ENCODE peak calls at places on chromosome 4, in seven cellular contexts. U is activated CD4-positive, alpha-beta T cell treated with anti-CD3 and anti-CD28 coated beads, Interleukin-2, amount 50 U/mL, for 48 hours; V is breast epithelium; O is C1 segment of cervical spinal cord; X is EL; C is glutamatergic neuron; P is activated T-helper 9 cell treated with anti-CD3 and anti-CD28 coated beads, Interleukin-2, amount 50 U/mL, for 16 hours. K is an unnamed sample.

GRCh38 chr4:186226521-186227189 is 652 bp upstream of the KLKB1 start:
- DNase-seq in U (no peak), V (no peak), O (no peak), X (no peak), C (no peak), P (no peak), K (no peak)

GRCh38 chr4:149441338-149441737 is 374.3 kb downstream of the IQCM start:
- DNase-seq in U (no peak), V (no peak), O (no peak), X (peak), C (no peak), P (no peak), K (no peak)

GRCh38 chr4:77126844-77127614 is 30.0 kb upstream of the CCNG2 start:
- DNase-seq in U (no peak), V (no peak), O (no peak), X (no peak), C (no peak), P (no peak), K (no peak)

GRCh38 chr4:26568446-26568994 is 15.4 kb upstream of the TBC1D19 start:
- DNase-seq in U (no peak), V (no peak), O (no peak), X (peak), C (no peak), P (no peak), K (no peak)

GRCh38 chr4:8547108-8547911 is 32.9 kb upstream of the GPR78 start:
- DNase-seq in U (no peak), V (no peak), O (no peak), X (peak), C (no peak), P (no peak), K (no peak)

GRCh38 chr4:10971800-10972398 is 287.3 kb upstream of the CLNK start:
- DNase-seq in U (no peak), V (no peak), O (no peak), X (no peak), C (no peak), P (no peak), K (no peak)

GRCh38 chr4:168664242-168664897 is 167.5 kb downstream of the PALLD start:
- DNase-seq in U (no peak), V (no peak), O (no peak), X (no peak), C (no peak), P (no peak), K (no peak)

GRCh38 chr4:8297691-8298485 is 28.3 kb downstream of the HTRA3 start:
- DNase-seq in U (no peak), V (peak), O (no peak), X (no peak), C (peak), P (no peak), K (no peak)

GRCh38 chr4:8181844-8182243 is 17.2 kb upstream of the SH3TC1 start:
- DNase-seq in U (no peak), V (no peak), O (no peak), X (no peak), C (no peak), P (no peak), K (no peak)

GRCh38 chr4:5524900-5525299 is 183.5 kb downstream of the EVC2 start:
- DNase-seq in U (no peak), V (peak), O (no peak), X (peak), C (peak), P (no peak), K (peak)

GRCh38 chr4:133865606-133866327 is 335.8 kb downstream of the PABPC4L start:
- DNase-seq in U (no peak), V (no peak), O (no peak), X (peak), C (no peak), P (no peak), K (no peak)

GRCh38 chr4:182653596-182653995 is 263.6 kb downstream of the DCTD start:
- DNase-seq in U (no peak), V (no peak), O (no peak), X (peak), C (no peak), P (no peak), K (no peak)

GRCh38 chr4:151197258-151197657 is 79.7 kb upstream of the PRSS48 start:
- DNase-seq in U (no peak), V (no peak), O (no peak), X (no peak), C (no peak), P (no peak), K (no peak)

GRCh38 chr4:40608628-40609027 is 21.0 kb downstream of the RBM47 start:
- DNase-seq in U (no peak), V (no peak), O (no peak), X (no peak), C (no peak), P (no peak), K (no peak)

GRCh38 chr4:122855491-122855890 is 28.9 kb downstream of the FGF2 start:
- DNase-seq in U (no peak), V (no peak), O (no peak), X (no peak), C (no peak), P (no peak), K (no peak)

GRCh38 chr4:78171482-78171881 is 114.4 kb downstream of the FRAS1 start:
- DNase-seq in U (no peak), V (no peak), O (no peak), X (no peak), C (no peak), P (no peak), K (no peak)

GRCh38 chr4:143186634-143187033 is 1.9 kb downstream of the USP38 start:
- DNase-seq in U (no peak), V (no peak), O (no peak), X (peak), C (no peak), P (no peak), K (peak)

GRCh38 chr4:181582595-181582994 is 660.6 kb upstream of the TENM3 start:
- DNase-seq in U (no peak), V (no peak), O (no peak), X (no peak), C (no peak), P (no peak), K (no peak)

GRCh38 chr4:94934201-94934600 is 176.4 kb downstream of the BMPR1B start:
- DNase-seq in U (no peak), V (no peak), O (no peak), X (no peak), C (no peak), P (no peak), K (no peak)

GRCh38 chr4:1241936-1242505 is 6.9 kb downstream of the CTBP1 start:
- DNase-seq in U (no peak), V (peak), O (no peak), X (no peak), C (no peak), P (no peak), K (no peak)

GRCh38 chr4:119526786-119527550 is 101.6 kb downstream of the PDE5A start:
- DNase-seq in U (no peak), V (no peak), O (no peak), X (peak), C (no peak), P (no peak), K (no peak)

GRCh38 chr4:54961357-54961975 is 163.9 kb downstream of the KDR start:
- DNase-seq in U (no peak), V (no peak), O (no peak), X (peak), C (no peak), P (no peak), K (peak)

GRCh38 chr4:70632028-70632427 is 3.5 kb downstream of the ENAM start:
- DNase-seq in U (no peak), V (no peak), O (no peak), X (peak), C (no peak), P (no peak), K (no peak)

GRCh38 chr4:120318447-120318846 is 251.8 kb upstream of the MAD2L1 start:
- DNase-seq in U (no peak), V (no peak), O (no peak), X (no peak), C (no peak), P (no peak), K (peak)

GRCh38 chr4:36244257-36245084 is at the start of gene ARAP2:
- DNase-seq in U (peak), V (peak), O (peak), X (no peak), C (no peak), P (peak), K (peak)

GRCh38 chr4:41177016-41177415 is 37.3 kb downstream of the APBB2 start:
- DNase-seq in U (no peak), V (no peak), O (no peak), X (peak), C (no peak), P (no peak), K (no peak)

GRCh38 chr4:67700119-67700873 is 659 bp downstream of the UBA6 start:
- DNase-seq in U (no peak), V (no peak), O (no peak), X (no peak), C (no peak), P (no peak), K (peak)

GRCh38 chr4:53605783-53606182 is 14.5 kb upstream of the LNX1 start:
- DNase-seq in U (no peak), V (no peak), O (no peak), X (no peak), C (no peak), P (no peak), K (no peak)

GRCh38 chr4:138367942-138368341 is 125.8 kb upstream of the SLC7A11 start:
- DNase-seq in U (no peak), V (no peak), O (no peak), X (no peak), C (no peak), P (no peak), K (no peak)

GRCh38 chr4:159070742-159071141 is 32.1 kb upstream of the RAPGEF2 start:
- DNase-seq in U (no peak), V (no peak), O (no peak), X (peak), C (no peak), P (no peak), K (peak)

GRCh38 chr4:86586160-86586572 is 7.9 kb upstream of the PTPN13 start:
- DNase-seq in U (no peak), V (no peak), O (no peak), X (peak), C (no peak), P (no peak), K (no peak)

GRCh38 chr4:123017636-123018390 is 95.4 kb upstream of the NUDT6 start:
- DNase-seq in U (no peak), V (no peak), O (no peak), X (peak), C (no peak), P (no peak), K (no peak)